ENCODE peak calls at places on chromosomes 11 and 22, in five cellular contexts. N, S, Y, I and B are unnamed samples.

GRCh38 chr11:1943977-1944376 is 3.2 kb upstream of the MRPL23 start:
- DNase-seq in S (no peak), N (no peak), Y (no peak), I (peak; percentile 17), B (peak; percentile 1)

GRCh38 chr22:23526588-23527315 is 53.3 kb downstream of the IGLL1 start:
- DNase-seq in S (no peak), I (no peak), Y (no peak), N (no peak), B (no peak)

GRCh38 chr11:3229673-3230630 is 2.3 kb downstream of the MRGPRE start:
- DNase-seq in Y (no peak), I (no peak), S (no peak), N (no peak), B (no peak)

GRCh38 chr11:2519879-2520735 is 75.3 kb downstream of the KCNQ1 start:
- DNase-seq in Y (no peak), I (peak; percentile 40), S (no peak), N (peak; percentile 5), B (no peak)

GRCh38 chr11:32332990-32333334 is 102.4 kb downstream of the WT1 start:
- DNase-seq in S (no peak), Y (no peak), I (no peak), N (no peak), B (no peak)

GRCh38 chr22:25763239-25763777 is 21.3 kb downstream of the MYO18B start:
- DNase-seq in I (no peak), S (no peak), N (no peak), Y (no peak), B (no peak)

GRCh38 chr11:118979434-118979833 is 7.9 kb downstream of the FOXR1 start:
- DNase-seq in I (no peak), S (no peak), Y (peak; percentile 54), N (peak; percentile 41), B (no peak)

GRCh38 chr11:13883042-13883441 is 79.5 kb upstream of the SPON1 start:
- DNase-seq in I (no peak), N (no peak), S (no peak), Y (no peak), B (no peak)

GRCh38 chr11:11451501-11452005 is 98.5 kb upstream of the CSNK2A3 start:
- DNase-seq in S (peak; percentile 71), N (no peak), Y (no peak), I (no peak), B (no peak)

DNA sequence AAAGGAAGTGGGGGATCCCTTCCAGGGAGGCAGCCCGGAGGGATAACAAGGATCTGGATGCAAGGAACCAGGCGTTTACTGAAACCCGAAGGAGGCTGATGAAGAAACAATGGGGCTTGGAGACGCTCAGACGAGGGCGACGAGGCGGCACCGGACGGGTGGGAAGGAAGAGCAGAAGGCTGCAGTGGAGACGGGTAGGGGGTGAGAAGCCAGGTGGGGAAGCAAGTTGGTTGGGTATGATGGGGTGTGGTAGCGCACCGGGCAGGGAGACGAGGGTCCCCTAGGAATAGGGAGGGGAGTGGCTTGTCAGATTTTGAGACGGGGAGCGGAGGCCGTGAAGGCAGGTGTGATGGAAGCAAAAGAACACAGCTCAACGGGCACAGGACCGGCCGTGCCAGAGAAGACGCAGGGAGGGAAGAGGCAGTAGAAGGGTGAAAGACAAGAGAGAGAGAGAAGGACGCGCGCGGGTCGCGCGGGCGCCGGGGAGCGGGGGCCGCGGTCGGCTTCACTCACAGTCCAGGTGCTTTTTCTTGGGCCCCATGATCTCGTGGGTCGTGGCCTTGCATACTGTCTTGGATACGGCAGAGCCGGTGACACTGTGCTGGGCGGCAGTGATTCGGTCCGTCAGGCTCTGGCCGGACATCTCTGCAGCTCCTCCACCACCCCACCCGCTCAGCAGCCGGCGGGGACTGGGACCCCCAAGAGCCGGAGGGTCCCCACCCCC is 584 bp downstream of the PICALM start:
- DNase-seq in I (no peak), N (peak; percentile 29), Y (peak; percentile 46), S (peak; percentile 27), B (peak; percentile 56)
- TF ChIP-seq CTCF in I (no peak), N (no peak), Y (no peak), S (no peak), B (no peak)

GRCh38 chr22:32476804-32477203 is 2.2 kb downstream of the FBXO7 start:
- DNase-seq in S (no peak), Y (no peak), N (no peak), I (no peak), B (no peak)

GRCh38 chr22:32474635-32475427 is at the start of gene FBXO7:
- DNase-seq in I (peak; percentile 94), S (peak; percentile 91), Y (peak; percentile 83), N (peak; percentile 92), B (peak; percentile 93)

GRCh38 chr22:32476286-32476685 is 1.7 kb downstream of the FBXO7 start:
- DNase-seq in Y (no peak), N (no peak), S (peak; percentile 25), I (no peak), B (no peak)

GRCh38 chr22:32475428-32476010 is 908 bp downstream of the FBXO7 start:
- DNase-seq in I (peak; percentile 55), Y (peak; percentile 51), S (peak; percentile 21), N (no peak), B (peak; percentile 27)

DNA sequence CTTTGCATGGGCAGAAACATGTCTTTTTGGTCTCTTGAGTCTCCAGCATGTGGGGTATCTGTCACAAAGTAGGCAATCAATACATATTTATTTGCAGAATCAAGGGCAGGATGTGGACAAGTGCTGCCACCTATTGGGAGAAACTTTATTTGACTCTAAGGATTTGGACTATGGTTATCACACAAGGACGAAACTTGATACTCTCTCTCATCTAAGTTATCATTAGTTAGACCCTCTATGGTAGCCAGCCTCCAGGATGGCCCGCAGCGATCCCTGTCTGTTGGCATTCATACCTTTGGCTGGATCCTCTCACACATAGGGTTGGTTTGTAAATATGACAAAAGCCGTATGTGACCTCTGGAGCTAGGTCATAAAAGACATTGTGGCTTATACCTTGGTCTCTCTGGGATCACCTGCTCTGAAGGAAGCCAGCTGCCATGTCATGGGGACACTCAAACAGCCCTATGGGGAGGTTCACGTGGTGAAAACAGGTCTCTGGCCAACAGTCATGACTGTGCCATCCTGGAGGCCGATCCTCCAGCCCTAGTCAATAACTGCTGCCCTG is 1.1 kb upstream of the FBXO7 start:
- DNase-seq in N (no peak), S (peak; percentile 64), Y (peak; percentile 58), I (no peak), B (peak; percentile 14)
- TF ChIP-seq CTCF in N (no peak), S (peak; percentile 54), Y (peak; percentile 51), I (peak; percentile 50), B (peak; percentile 53)

GRCh38 chr11:17762309-17762974 is 27.9 kb downstream of the KCNC1 start:
- DNase-seq in I (peak; percentile 29), S (peak; percentile 48), N (no peak), Y (peak; percentile 35), B (no peak)
- TF ChIP-seq CTCF in I (no peak), S (no peak), N (no peak), Y (no peak), B (no peak)

GRCh38 chr11:103736323-103736722 is 300.1 kb upstream of the DDI1 start:
- DNase-seq in N (no peak), S (no peak), Y (no peak), I (no peak), B (no peak)

GRCh38 chr11:103735497-103736032 is 300.9 kb upstream of the DDI1 start:
- DNase-seq in I (no peak), S (no peak), N (no peak), Y (no peak), B (no peak)

GRCh38 chr11:103733889-103734288 is 302.6 kb upstream of the DDI1 start:
- DNase-seq in I (no peak), N (no peak), Y (no peak), S (no peak), B (no peak)

GRCh38 chr11:103736986-103737622 is 299.3 kb upstream of the DDI1 start:
- DNase-seq in I (no peak), N (no peak), Y (no peak), S (no peak), B (no peak)

GRCh38 chr11:103737791-103738190 is 298.6 kb upstream of the DDI1 start:
- DNase-seq in Y (no peak), N (no peak), I (no peak), S (no peak), B (no peak)
- TF ChIP-seq CTCF in Y (no peak), N (no peak), I (no peak), S (no peak), B (no peak)

GRCh38 chr11:102518296-102519094 is 12.1 kb downstream of the MMP7 start:
- DNase-seq in S (no peak), Y (no peak), I (no peak), N (no peak), B (no peak)
- TF ChIP-seq CTCF in S (peak; percentile 9), Y (no peak), I (no peak), N (no peak), B (no peak)

GRCh38 chr22:33747576-33748180 is 172.6 kb downstream of the LARGE1 start:
- DNase-seq in I (no peak), S (no peak), N (no peak), Y (no peak), B (no peak)
- TF ChIP-seq CTCF in I (no peak), S (no peak), N (no peak), Y (no peak), B (no peak)

GRCh38 chr11:68870470-68870869 is 28.8 kb upstream of the CPT1A start:
- DNase-seq in S (no peak), N (no peak), Y (peak; percentile 11), I (peak; percentile 24), B (no peak)
- TF ChIP-seq CTCF in S (no peak), N (no peak), Y (no peak), I (no peak), B (no peak)